ENCODE peak calls at places on chromosomes 13 and 19, in seven cellular contexts. V, M, W, U, H, F and Z are unnamed samples.

GRCh38 chr13:105220063-105220462 is 1315.4 kb downstream of the EFNB2 start:
- DNase-seq in F (no peak), U (no peak), W (no peak), H (no peak), M (no peak), V (no peak), Z (no peak)

GRCh38 chr19:4575267-4575793 is 15.8 kb upstream of the SEMA6B start:
- DNase-seq in W (no peak), M (peak), U (peak), V (no peak), F (peak), H (no peak), Z (peak)

GRCh38 chr13:110561335-110562033 is at the start of gene RAB20:
- DNase-seq in W (peak), H (peak), F (no peak), V (peak), U (peak), M (peak), Z (no peak)

GRCh38 chr13:27988520-27988919 is at the start of gene URAD:
- DNase-seq in M (no peak), U (no peak), W (no peak), H (no peak), V (no peak), F (no peak), Z (no peak)

GRCh38 chr19:19276386-19276785 is 3.3 kb upstream of the TM6SF2 start:
- DNase-seq in W (no peak), V (no peak), H (no peak), M (no peak), U (no peak), F (peak), Z (peak)

GRCh38 chr19:18650468-18651001 is 13.7 kb downstream of the KLHL26 start:
- DNase-seq in W (no peak), H (no peak), V (no peak), F (peak), U (no peak), M (peak), Z (no peak)

GRCh38 chr19:41175825-41176734 is 16.9 kb upstream of the CYP2S1 start:
- DNase-seq in F (peak), U (peak), W (no peak), M (peak), V (no peak), H (no peak), Z (peak)

GRCh38 chr13:40146586-40147240 is 491.3 kb downstream of the COG6 start:
- DNase-seq in F (no peak), W (no peak), H (no peak), V (no peak), M (no peak), U (no peak), Z (no peak)

GRCh38 chr13:76527041-76527440 is 359.2 kb downstream of the KCTD12 start:
- DNase-seq in F (no peak), H (no peak), V (no peak), M (no peak), U (no peak), W (no peak), Z (no peak)

GRCh38 chr13:106865706-106866288 is 297.9 kb upstream of the ARGLU1 start:
- DNase-seq in W (no peak), M (no peak), H (no peak), V (no peak), F (no peak), U (no peak), Z (no peak)

GRCh38 chr19:17753976-17754375 is 2.7 kb downstream of the FCHO1 start:
- DNase-seq in U (no peak), W (no peak), V (no peak), M (no peak), F (no peak), H (no peak), Z (no peak)

GRCh38 chr19:18671303-18672043 is 12.0 kb upstream of the CRTC1 start:
- DNase-seq in M (no peak), F (no peak), H (no peak), U (no peak), W (no peak), V (no peak), Z (no peak)

GRCh38 chr13:35144496-35144895 is 202.4 kb downstream of the NBEA start:
- DNase-seq in V (no peak), H (no peak), U (peak), M (no peak), W (no peak), F (no peak), Z (no peak)

GRCh38 chr13:27425918-27426630 is 1.7 kb downstream of the GTF3A start:
- DNase-seq in M (peak), V (peak), U (peak), F (no peak), H (no peak), W (no peak), Z (no peak)